ENCODE peak calls at places on chromosomes 4 and X, in four cellular contexts. A, K, L and P are unnamed samples.

GRCh38 chr4:68904786-68905185 is 46.8 kb downstream of the UGT2A3 start:
- DNase-seq in A (no peak), K (peak; percentile 31), L (no peak), P (peak; percentile 43)

GRCh38 chr4:126182801-126183200 is 868.0 kb downstream of the FAT4 start:
- DNase-seq in A (no peak), K (no peak), L (no peak), P (no peak)

GRCh38 chr4:120070191-120070590 is 3.5 kb upstream of the MAD2L1 start:
- DNase-seq in A (no peak), K (no peak), L (no peak), P (no peak)

GRCh38 chrX:31153475-31154047 is 81.7 kb upstream of the FTHL17 start:
- DNase-seq in A (no peak), K (no peak), L (no peak), P (no peak)

GRCh38 chr4:73446336-73446938 is 10.4 kb downstream of the AFP start:
- DNase-seq in A (no peak), K (peak; percentile 8), L (peak; percentile 63), P (no peak)

GRCh38 chrX:46953597-46953996 is 41.4 kb downstream of the JADE3 start:
- DNase-seq in A (no peak), K (no peak), L (peak; percentile 60), P (no peak)

GRCh38 chr4:67922697-67923096 is 38.9 kb upstream of the TMPRSS11D start:
- DNase-seq in A (no peak), K (no peak), L (no peak), P (no peak)

GRCh38 chr4:140233811-140234696 is 80.1 kb upstream of the MAML3 start:
- DNase-seq in A (no peak), K (no peak), L (peak; percentile 59), P (no peak)

GRCh38 chr4:113587640-113588275 is 173.8 kb downstream of the CAMK2D start:
- DNase-seq in A (no peak), K (no peak), L (no peak), P (no peak)

GRCh38 chrX:132266583-132267355 is 47.5 kb upstream of the RAP2C start:
- DNase-seq in A (no peak), K (no peak), L (peak; percentile 34), P (no peak)

GRCh38 chr4:138595731-138596465 is 353.7 kb upstream of the SLC7A11 start:
- DNase-seq in A (no peak), K (peak; percentile 13), L (peak; percentile 29), P (no peak)

GRCh38 chr4:64781737-64782326 is 372.6 kb upstream of the TECRL start:
- DNase-seq in A (no peak), K (no peak), L (peak; percentile 35), P (peak; percentile 12)

GRCh38 chrX:136168929-136169735 is 21.8 kb downstream of the FHL1 start:
- DNase-seq in A (peak; percentile 63), K (no peak), L (peak; percentile 83), P (no peak)

GRCh38 chr4:58192217-58192616 is 1082.0 kb upstream of the IGFBP7 start:
- DNase-seq in A (no peak), K (no peak), L (no peak), P (no peak)

GRCh38 chr4:27123050-27123768 is 262.6 kb downstream of the STIM2 start:
- DNase-seq in A (no peak), K (no peak), L (no peak), P (peak; percentile 80)

GRCh38 chr4:174550541-174550940 is 28.3 kb upstream of the HPGD start:
- DNase-seq in A (no peak), K (no peak), L (no peak), P (no peak)

DNA sequence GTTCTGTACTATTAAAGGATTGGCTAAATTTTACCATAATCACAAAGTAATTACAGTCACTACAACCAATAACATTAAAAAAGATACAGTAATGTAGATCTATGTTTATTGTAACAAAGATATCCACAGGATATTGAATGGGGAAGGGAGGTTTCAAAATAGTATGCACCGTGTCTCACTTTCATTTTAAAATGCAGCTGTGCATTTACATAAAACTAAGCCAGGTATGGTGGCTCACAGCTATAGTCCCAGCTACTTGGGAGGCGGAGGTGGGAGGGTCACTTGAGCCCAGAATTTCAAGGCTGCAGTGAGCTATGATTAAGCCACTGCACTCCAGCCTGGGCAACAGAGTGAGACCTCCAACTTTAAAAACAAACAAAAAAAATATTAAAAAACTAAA is 8.5 kb downstream of the SRP72 start:
- DNase-seq in A (no peak), K (no peak), L (no peak), P (no peak)
- H3K36me3 ChIP-seq in A (peaks cover 98% of the 10 kb centered on the region), K (no peaks in the 10 kb centered on the region), L (peaks cover 73% of the 10 kb centered on the region), P (peaks cover 13% of the 10 kb centered on the region)

DNA sequence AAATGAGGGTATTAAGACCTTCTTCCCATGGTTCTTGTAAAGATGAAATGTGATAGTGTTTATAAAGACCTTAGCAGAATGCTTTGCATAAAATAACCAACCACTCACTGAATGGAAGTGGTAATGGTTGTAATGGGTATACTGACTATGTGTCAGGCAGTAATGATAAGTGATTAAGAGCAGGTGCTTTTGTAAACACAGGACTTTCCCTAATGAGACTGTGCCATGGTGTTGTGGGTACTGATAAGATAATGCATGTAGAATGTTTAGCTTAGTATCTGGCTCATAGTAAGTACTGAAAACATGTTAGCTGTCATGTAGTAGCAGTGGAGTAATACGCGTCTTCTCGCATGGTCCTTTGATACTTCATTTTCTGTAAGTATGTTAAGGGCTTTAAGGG is 6.9 kb downstream of the LSM6 start:
- DNase-seq in A (no peak), K (no peak), L (no peak), P (no peak)
- H3K36me3 ChIP-seq in A (peaks cover 43% of the 10 kb centered on the region), K (no peaks in the 10 kb centered on the region), L (peaks cover 18% of the 10 kb centered on the region), P (no peaks in the 10 kb centered on the region)

DNA sequence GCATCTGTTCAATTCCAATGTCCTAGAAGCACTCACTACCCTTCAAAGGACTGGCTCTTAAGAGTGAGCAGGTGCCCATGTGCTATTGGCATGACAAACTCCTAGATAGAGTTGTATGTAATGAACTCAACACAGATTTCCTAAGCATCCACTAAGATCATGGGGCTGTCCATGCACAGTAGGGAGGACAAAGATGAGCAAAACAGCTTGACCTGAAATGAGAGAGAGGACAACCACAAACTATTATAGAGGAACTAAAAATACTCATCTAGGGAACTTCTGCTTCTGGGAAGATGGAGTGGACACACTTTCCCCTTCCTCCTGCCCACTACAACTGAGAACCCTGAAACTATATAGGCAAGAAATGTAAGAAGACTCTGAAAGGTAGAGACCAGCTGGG is 20.7 kb upstream of the TMEM128 start:
- DNase-seq in A (no peak), K (no peak), L (no peak), P (no peak)
- H3K36me3 ChIP-seq in A (peaks cover 41% of the 10 kb centered on the region), K (no peaks in the 10 kb centered on the region), L (peaks cover 34% of the 10 kb centered on the region), P (peaks cover 7% of the 10 kb centered on the region)

GRCh38 chr4:1819284-1819683 is 26.2 kb downstream of the FGFR3 start:
- DNase-seq in A (no peak), K (no peak), L (no peak), P (no peak)

GRCh38 chr4:1822568-1823544 is 29.8 kb downstream of the FGFR3 start:
- DNase-seq in A (no peak), K (no peak), L (no peak), P (no peak)

GRCh38 chr4:1821679-1822567 is 28.8 kb downstream of the FGFR3 start:
- DNase-seq in A (no peak), K (no peak), L (no peak), P (no peak)

GRCh38 chr4:1815997-1816860 is 23.1 kb downstream of the FGFR3 start:
- DNase-seq in A (no peak), K (no peak), L (no peak), P (no peak)

GRCh38 chr4:1819816-1820215 is 26.7 kb downstream of the FGFR3 start:
- DNase-seq in A (no peak), K (no peak), L (no peak), P (no peak)
- H3K36me3 ChIP-seq in A (peaks cover 99% of the 10 kb centered on the region), K (peaks cover 17% of the 10 kb centered on the region), L (peaks cover 17% of the 10 kb centered on the region), P (peaks cover 27% of the 10 kb centered on the region)

GRCh38 chr4:1726146-1726934 is 5.0 kb downstream of the TACC3 start:
- DNase-seq in A (peak; percentile 94), K (peak; percentile 89), L (peak; percentile 85), P (peak; percentile 99)

GRCh38 chr4:1727117-1728031 is 6.1 kb downstream of the TACC3 start:
- DNase-seq in A (peak; percentile 89), K (no peak), L (peak; percentile 82), P (no peak)

GRCh38 chr4:1728061-1728980 is 7.0 kb downstream of the TACC3 start:
- DNase-seq in A (peak; percentile 55), K (no peak), L (no peak), P (no peak)

GRCh38 chr4:1723131-1723801 is 1.9 kb downstream of the TACC3 start:
- DNase-seq in A (peak; percentile 47), K (no peak), L (no peak), P (no peak)

GRCh38 chr4:1725521-1725920 is 4.2 kb downstream of the TACC3 start:
- DNase-seq in A (peak; percentile 48), K (no peak), L (no peak), P (no peak)
- H3K36me3 ChIP-seq in A (peaks cover 46% of the 10 kb centered on the region), K (no peaks in the 10 kb centered on the region), L (peaks cover 9% of the 10 kb centered on the region), P (no peaks in the 10 kb centered on the region)

DNA sequence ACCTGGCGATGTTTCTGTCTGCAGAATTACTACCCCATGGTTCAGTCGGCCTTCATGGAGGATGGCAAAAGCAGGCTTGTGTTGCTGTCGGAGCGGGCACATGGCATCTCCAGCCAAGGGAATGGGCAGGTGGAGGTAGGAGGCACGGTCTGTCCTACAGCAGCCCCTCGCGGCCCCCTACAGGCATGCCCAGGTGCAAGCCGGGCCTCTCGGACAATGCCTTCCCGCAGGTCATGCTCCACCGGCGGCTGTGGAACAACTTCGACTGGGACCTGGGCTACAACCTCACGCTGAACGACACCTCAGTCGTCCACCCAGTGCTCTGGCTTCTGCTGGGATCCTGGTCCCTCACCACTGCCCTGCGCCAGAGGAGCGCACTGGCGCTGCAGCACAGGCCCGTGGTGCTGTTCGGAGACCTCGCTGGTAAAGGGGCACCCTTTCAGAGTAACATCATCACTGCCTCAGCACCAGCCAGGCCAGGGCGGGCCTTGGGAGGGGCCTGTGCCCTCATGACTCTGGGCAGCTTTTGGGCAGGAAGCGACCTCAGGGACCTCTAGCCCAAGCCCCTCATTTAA is 29.5 kb upstream of the MRFAP1 start:
- DNase-seq in A (no peak), K (no peak), L (no peak), P (peak; percentile 33)
- H3K36me3 ChIP-seq in A (peaks cover 90% of the 10 kb centered on the region), K (no peaks in the 10 kb centered on the region), L (no peaks in the 10 kb centered on the region), P (peaks cover 4% of the 10 kb centered on the region)